ENCODE peak calls at places on chromosomes 16 and 17, in five cellular contexts. L, M, T, R and G are unnamed samples.

GRCh38 chr16:4052801-4053662 is 63.2 kb downstream of the ADCY9 start:
- DNase-seq in L (no peak), M (no peak), T (peak; percentile 81), R (no peak), G (peak; percentile 76)

GRCh38 chr16:30372037-30372712 is 1.9 kb upstream of the TBC1D10B start:
- DNase-seq in L (no peak), M (no peak), T (no peak), R (no peak), G (peak; percentile 38)

GRCh38 chr16:79066621-79067020 is 533.9 kb downstream of the MAF start:
- DNase-seq in L (no peak), M (no peak), T (no peak), R (no peak), G (peak; percentile 44)

GRCh38 chr16:77273-77806 is 685 bp upstream of the MPG start:
- DNase-seq in L (peak; percentile 84), M (peak; percentile 80), T (peak; percentile 61), R (peak; percentile 71), G (peak; percentile 98)

GRCh38 chr17:59361916-59362810 is 30.7 kb downstream of the YPEL2 start:
- DNase-seq in L (no peak), M (no peak), T (peak; percentile 93), R (no peak), G (no peak)

GRCh38 chr17:32631341-32632109 is 144.7 kb downstream of the CDK5R1 start:
- DNase-seq in L (no peak), M (no peak), T (no peak), R (no peak), G (no peak)

GRCh38 chr17:28916302-28916934 is 13.5 kb upstream of the DHRS13 start:
- DNase-seq in L (peak; percentile 57), M (peak; percentile 71), T (peak; percentile 43), R (no peak), G (no peak)

GRCh38 chr16:81185416-81185815 is 53.1 kb upstream of the BCO1 start:
- DNase-seq in L (no peak), M (no peak), T (no peak), R (no peak), G (no peak)

GRCh38 chr17:28867276-28867675 is 12.5 kb downstream of the ERAL1 start:
- DNase-seq in L (no peak), M (no peak), T (no peak), R (no peak), G (no peak)

GRCh38 chr16:81366316-81366932 is 51.7 kb downstream of the GAN start:
- DNase-seq in L (peak; percentile 34), M (peak; percentile 70), T (peak; percentile 59), R (no peak), G (peak; percentile 67)

GRCh38 chr17:6170349-6170748 is 100.2 kb downstream of the WSCD1 start:
- DNase-seq in L (no peak), M (no peak), T (no peak), R (no peak), G (no peak)

GRCh38 chr17:44623070-44623725 is 33.1 kb upstream of the MEIOC start:
- DNase-seq in L (peak; percentile 76), M (peak; percentile 70), T (no peak), R (no peak), G (no peak)

GRCh38 chr17:58083491-58084316 is 485 bp downstream of the DYNLL2 start:
- DNase-seq in L (peak; percentile 35), M (peak; percentile 37), T (peak; percentile 43), R (peak; percentile 33), G (peak; percentile 97)

GRCh38 chr17:82281502-82282238 is 8.2 kb upstream of the CSNK1D start:
- DNase-seq in L (no peak), M (no peak), T (peak; percentile 33), R (no peak), G (peak; percentile 80)

GRCh38 chr16:57273359-57273758 is 11.1 kb downstream of the PLLP start:
- DNase-seq in L (peak; percentile 87), M (no peak), T (no peak), R (no peak), G (no peak)

GRCh38 chr17:74176546-74177001 is 26.9 kb upstream of the RPL38 start:
- DNase-seq in L (peak; percentile 85), M (peak; percentile 88), T (peak; percentile 48), R (peak; percentile 84), G (peak; percentile 90)

GRCh38 chr17:55300479-55301290 is 35.9 kb downstream of the HLF start:
- DNase-seq in L (no peak), M (no peak), T (no peak), R (no peak), G (no peak)

GRCh38 chr16:11416228-11417001 is 71.2 kb downstream of the RMI2 start:
- DNase-seq in L (no peak), M (no peak), T (no peak), R (no peak), G (peak; percentile 64)

GRCh38 chr16:77897831-77898540 is 109.6 kb downstream of the VAT1L start:
- DNase-seq in L (no peak), M (no peak), T (peak; percentile 58), R (no peak), G (no peak)

GRCh38 chr17:71625330-71625729 is 495.5 kb upstream of the SOX9 start:
- DNase-seq in L (no peak), M (peak; percentile 2), T (no peak), R (no peak), G (peak; percentile 19)

GRCh38 chr16:4511441-4512082 is 27.0 kb downstream of the CDIP1 start:
- DNase-seq in L (peak; percentile 86), M (peak; percentile 89), T (peak; percentile 39), R (peak; percentile 91), G (peak; percentile 93)

GRCh38 chr16:49349446-49350168 is 24.0 kb upstream of the C16orf78 start:
- DNase-seq in L (no peak), M (no peak), T (no peak), R (no peak), G (no peak)

GRCh38 chr17:79002796-79003593 is 6.6 kb downstream of the CANT1 start:
- DNase-seq in L (no peak), M (no peak), T (no peak), R (no peak), G (peak; percentile 41)
- H3K4me1 ChIP-seq in L (no peaks in the 10 kb centered on the region), M (no peaks in the 10 kb centered on the region), T (peaks cover 2% of the 10 kb centered on the region), R (no peaks in the 10 kb centered on the region), G (peaks cover 11% of the 10 kb centered on the region)

DNA sequence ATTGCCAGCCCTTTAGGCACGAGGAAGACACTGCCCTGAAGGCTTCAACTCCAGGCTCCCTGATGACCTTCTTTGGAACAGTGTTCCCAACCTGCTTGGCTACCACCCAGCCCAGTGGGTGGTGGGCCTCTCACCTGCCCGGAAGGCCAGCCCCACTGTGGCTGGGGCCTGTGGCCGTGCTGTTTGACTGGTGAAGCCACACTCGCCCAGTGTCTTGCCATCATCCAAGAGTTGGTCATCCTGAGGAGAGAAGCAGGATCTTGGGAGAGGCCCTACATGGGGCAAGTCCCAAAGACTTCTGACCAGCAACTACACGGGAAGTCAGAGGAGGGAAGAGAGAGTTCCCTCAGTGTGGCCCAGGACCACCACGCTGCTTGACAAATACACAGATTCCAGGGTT is 1.8 kb downstream of the ELOB start:
- DNase-seq in L (no peak), M (no peak), T (no peak), R (no peak), G (no peak)
- H3K4me2 ChIP-seq in L (no peak overlapping the region), M (peak overlapping the region; percentile 78), T (no peak overlapping the region), R (no peak overlapping the region), G (peak overlapping the region; percentile 92)

GRCh38 chr16:74578433-74578832 is 28.5 kb downstream of the GLG1 start:
- DNase-seq in L (no peak), M (no peak), T (no peak), R (no peak), G (peak; percentile 2)
- H3K27ac ChIP-seq in L (no peak overlapping the region), M (peak overlapping the region; percentile 2), T (no peak overlapping the region), R (no peak overlapping the region), G (no peak overlapping the region)

GRCh38 chr17:18318771-18319450 is 3.8 kb downstream of the SMCR8 start:
- DNase-seq in L (no peak), M (no peak), T (no peak), R (no peak), G (no peak)
- H3K4me1 ChIP-seq in L (no peaks in the 10 kb centered on the region), M (peaks cover 8% of the 10 kb centered on the region), T (peaks cover 10% of the 10 kb centered on the region), R (no peaks in the 10 kb centered on the region), G (peaks cover 27% of the 10 kb centered on the region)

DNA sequence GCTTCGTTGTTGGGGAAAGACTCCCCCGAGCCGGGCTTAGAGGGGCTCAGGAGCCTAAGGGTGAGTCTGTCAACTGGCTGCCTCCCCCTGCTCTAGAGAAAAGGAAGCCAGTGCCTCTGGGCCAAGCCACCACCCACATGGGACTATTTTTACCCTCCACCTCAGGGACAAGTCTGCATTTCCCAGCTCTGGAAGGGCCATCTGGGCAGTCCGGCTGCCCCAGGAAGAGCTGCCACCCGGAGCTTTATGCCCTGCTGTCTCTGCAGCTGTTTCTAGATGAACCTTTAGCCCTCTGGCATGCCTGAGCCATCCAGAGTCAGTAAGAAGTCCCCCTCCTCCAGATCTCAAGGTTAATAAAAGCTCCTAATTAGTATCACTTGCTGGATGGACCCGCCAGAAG is 5.3 kb upstream of the RPRML start:
- DNase-seq in L (no peak), M (no peak), T (no peak), R (no peak), G (no peak)
- H3K4me2 ChIP-seq in L (no peak overlapping the region), M (no peak overlapping the region), T (no peak overlapping the region), R (no peak overlapping the region), G (no peak overlapping the region)

DNA sequence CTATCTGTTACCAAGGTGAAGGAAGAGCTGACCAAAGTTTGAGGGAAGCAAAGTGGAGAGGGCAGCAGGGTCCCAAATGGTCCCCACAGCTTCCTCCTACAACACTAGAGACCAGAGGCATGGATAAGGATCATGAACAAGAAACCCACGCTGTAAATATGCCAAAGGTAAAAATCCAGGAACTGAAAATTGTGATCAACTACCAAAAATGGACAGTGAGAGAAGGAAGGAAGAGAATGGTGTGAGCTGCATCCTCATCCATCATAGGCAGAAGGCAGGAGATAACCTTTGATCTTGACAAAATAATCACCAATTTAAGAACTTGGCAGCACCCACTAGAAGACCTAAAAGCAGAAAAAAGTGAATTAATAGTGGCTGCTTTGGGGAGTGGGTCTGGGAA is 66.2 kb downstream of the CYTH1 start:
- DNase-seq in L (no peak), M (no peak), T (no peak), R (no peak), G (no peak)
- H3K27ac ChIP-seq in L (no peak overlapping the region), M (no peak overlapping the region), T (no peak overlapping the region), R (no peak overlapping the region), G (no peak overlapping the region)

DNA sequence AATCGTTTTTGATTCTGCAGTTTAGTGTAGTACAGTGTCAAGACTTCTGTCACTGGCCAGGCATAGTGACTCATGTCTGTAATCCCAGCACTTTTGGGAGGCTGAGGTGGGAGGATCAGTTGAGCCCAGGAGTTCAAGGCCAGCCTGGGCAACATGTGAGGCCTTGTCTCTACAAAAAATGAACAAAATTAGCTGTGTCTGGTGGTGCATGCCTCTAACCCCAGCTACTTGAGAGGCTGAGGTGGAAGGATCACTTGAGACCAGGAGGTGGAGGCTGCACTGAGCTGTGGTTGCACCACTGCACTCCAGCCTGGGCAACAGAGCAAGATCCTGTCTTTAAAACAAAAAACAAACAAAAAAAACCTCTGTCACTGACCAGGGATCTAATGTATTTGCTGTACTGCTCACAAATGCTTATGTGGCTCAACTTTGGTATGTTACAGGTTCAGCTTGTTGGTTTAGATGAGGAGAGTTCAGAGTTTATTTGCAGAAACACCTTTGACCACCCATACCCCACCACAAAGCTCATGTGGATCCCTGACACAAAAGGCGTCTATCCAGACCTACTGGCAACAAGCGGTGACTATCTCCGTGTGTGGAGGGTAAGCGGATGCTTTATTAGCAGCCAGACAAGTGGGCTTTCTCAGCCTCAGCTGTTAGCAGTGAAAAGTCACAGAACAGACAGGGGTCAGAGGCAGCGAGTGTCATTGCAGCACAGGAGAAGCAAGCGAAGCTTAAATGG is 22.5 kb upstream of the TACO1 start:
- DNase-seq in L (no peak), M (no peak), T (no peak), R (no peak), G (no peak)
- H3K4me1 ChIP-seq in L (no peaks in the 10 kb centered on the region), M (peaks cover 13% of the 10 kb centered on the region), T (no peaks in the 10 kb centered on the region), R (peaks cover 2% of the 10 kb centered on the region), G (no peaks in the 10 kb centered on the region)